ENCODE peak calls at places on chromosome 18, in six cellular contexts. B, S, Q, D, C and M are unnamed samples.

GRCh38 chr18:23743733-23744333 is 54.6 kb downstream of the LAMA3 start:
- DNase-seq in B (no peak), C (no peak), S (no peak), D (no peak), Q (no peak), M (no peak)

GRCh38 chr18:62486290-62486964 is 36.4 kb upstream of the ZCCHC2 start:
- DNase-seq in Q (peak; percentile 88), C (peak; percentile 53), B (no peak), D (peak; percentile 94), S (no peak), M (no peak)

GRCh38 chr18:41666251-41666650 is 288.8 kb upstream of the PIK3C3 start:
- DNase-seq in D (no peak), Q (no peak), S (no peak), C (no peak), B (no peak), M (no peak)

GRCh38 chr18:49768051-49768391 is 45.3 kb downstream of the ACAA2 start:
- DNase-seq in D (peak; percentile 62), B (no peak), Q (peak; percentile 61), C (peak; percentile 63), S (peak; percentile 83), M (peak; percentile 80)

GRCh38 chr18:33495278-33495677 is 54.8 kb upstream of the CCDC178 start:
- DNase-seq in B (peak; percentile 2), C (no peak), Q (peak; percentile 5), S (peak; percentile 81), D (no peak), M (peak; percentile 70)

GRCh38 chr18:59873616-59874015 is 26.2 kb upstream of the PMAIP1 start:
- DNase-seq in Q (peak; percentile 17), S (no peak), B (no peak), D (no peak), C (no peak), M (no peak)

GRCh38 chr18:11994346-11994707 is 13.0 kb downstream of the IMPA2 start:
- DNase-seq in Q (peak; percentile 89), B (no peak), S (peak; percentile 92), D (no peak), C (peak; percentile 25), M (no peak)

GRCh38 chr18:58229162-58229561 is 185.1 kb downstream of the NEDD4L start:
- DNase-seq in Q (no peak), D (no peak), S (no peak), C (no peak), B (no peak), M (no peak)

GRCh38 chr18:50658601-50659000 is 98.7 kb downstream of the MAPK4 start:
- DNase-seq in S (no peak), Q (no peak), B (no peak), C (no peak), D (no peak), M (no peak)

GRCh38 chr18:21489119-21489750 is 111.3 kb downstream of the ESCO1 start:
- DNase-seq in B (no peak), C (peak; percentile 16), D (peak; percentile 40), Q (peak; percentile 67), S (peak; percentile 72), M (peak; percentile 61)

GRCh38 chr18:49561377-49562193 is at the start of gene LIPG:
- DNase-seq in B (no peak), C (peak; percentile 69), Q (peak; percentile 74), D (peak; percentile 57), S (peak; percentile 77), M (peak; percentile 93)

GRCh38 chr18:58375051-58375450 is 253.8 kb downstream of the ALPK2 start:
- DNase-seq in B (no peak), C (no peak), Q (no peak), S (no peak), D (no peak), M (no peak)

GRCh38 chr18:64167408-64167807 is 18.5 kb upstream of the LINC00305 start:
- DNase-seq in B (no peak), Q (no peak), S (no peak), C (no peak), D (no peak), M (no peak)

GRCh38 chr18:35371412-35372195 is 5.5 kb downstream of the ZNF396 start:
- DNase-seq in C (no peak), D (no peak), S (peak; percentile 62), B (no peak), Q (peak; percentile 88), M (no peak)

GRCh38 chr18:35005963-35006577 is 35.1 kb upstream of the MAPRE2 start:
- DNase-seq in S (peak; percentile 82), C (peak; percentile 6), B (no peak), Q (peak; percentile 74), D (peak; percentile 71), M (peak; percentile 67)

GRCh38 chr18:40935423-40935822 is 1019.6 kb upstream of the PIK3C3 start:
- DNase-seq in C (no peak), B (peak; percentile 4), S (peak; percentile 38), Q (peak; percentile 51), D (no peak), M (peak; percentile 57)

GRCh38 chr18:63157293-63158011 is 162.1 kb downstream of the BCL2 start:
- DNase-seq in D (no peak), Q (no peak), B (peak; percentile 84), C (no peak), S (no peak), M (no peak)

GRCh38 chr18:7626922-7627440 is 59.9 kb downstream of the PTPRM start:
- DNase-seq in C (peak; percentile 52), S (peak; percentile 42), B (no peak), D (no peak), Q (peak; percentile 56), M (no peak)

GRCh38 chr18:52677991-52678390 is 338.0 kb downstream of the DCC start:
- DNase-seq in S (no peak), D (no peak), B (no peak), C (no peak), Q (no peak), M (peak; percentile 36)

GRCh38 chr18:33745396-33745795 is 167.4 kb downstream of the ASXL3 start:
- DNase-seq in Q (no peak), B (no peak), S (no peak), D (no peak), C (no peak), M (no peak)

GRCh38 chr18:63878343-63878742 is 9.2 kb upstream of the SERPINB2 start:
- DNase-seq in D (no peak), B (no peak), Q (peak; percentile 71), C (no peak), S (peak; percentile 82), M (no peak)

GRCh38 chr18:74333091-74333490 is 17.5 kb downstream of the C18orf63 start:
- DNase-seq in B (no peak), D (no peak), Q (peak; percentile 64), S (no peak), C (no peak), M (no peak)

GRCh38 chr18:66510357-66511027 is 93.4 kb downstream of the CDH19 start:
- DNase-seq in S (no peak), Q (no peak), C (no peak), B (no peak), D (no peak), M (no peak)

DNA sequence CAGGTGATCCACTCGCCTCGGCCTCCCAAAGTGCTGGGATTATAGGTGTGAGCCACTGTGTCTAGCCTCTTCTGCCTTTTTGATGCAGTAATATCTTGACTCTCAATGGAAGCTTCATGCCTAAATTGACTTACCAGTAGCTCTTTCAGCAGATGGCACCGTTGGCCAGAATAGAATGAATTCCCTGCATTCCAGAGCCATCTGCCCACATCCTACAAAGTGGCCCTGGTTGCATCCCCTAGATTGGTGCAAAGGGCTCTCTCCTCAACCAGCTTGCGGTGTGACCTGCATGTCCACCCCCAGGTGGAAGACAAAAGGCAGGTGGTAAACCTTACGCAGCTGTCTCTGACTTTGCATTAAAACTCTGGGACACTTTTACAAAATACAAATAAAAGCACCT is 4.4 kb upstream of the PARD6G start:
- DNase-seq in S (no peak), C (no peak), Q (no peak), B (no peak), D (no peak), M (no peak)
- H3K9me3 ChIP-seq in S (no peaks in the 10 kb centered on the region), C (no peaks in the 10 kb centered on the region), Q (no peaks in the 10 kb centered on the region), B (no peaks in the 10 kb centered on the region), D (no peaks in the 10 kb centered on the region), M (no peaks in the 10 kb centered on the region)

GRCh38 chr18:76518543-76519155 is 23.6 kb upstream of the ZNF516 start:
- DNase-seq in B (no peak), D (no peak), C (no peak), Q (peak; percentile 77), S (peak; percentile 55), M (peak; percentile 81)
- TF ChIP-seq EZH2 in B (no peak), D (no peak), C (no peak), Q (no peak), S (no peak), M (no peak)

GRCh38 chr18:55384115-55384514 is 203.9 kb downstream of the TCF4 start:
- DNase-seq in D (no peak), C (no peak), B (no peak), S (no peak), Q (no peak), M (no peak)

GRCh38 chr18:55384551-55385275 is 203.3 kb downstream of the TCF4 start:
- DNase-seq in D (no peak), S (peak; percentile 62), C (no peak), Q (peak; percentile 73), B (no peak), M (peak; percentile 68)

GRCh38 chr18:55387139-55387984 is 200.6 kb downstream of the TCF4 start:
- DNase-seq in D (no peak), S (no peak), C (no peak), B (no peak), Q (no peak), M (no peak)

GRCh38 chr18:55385770-55386169 is 202.2 kb downstream of the TCF4 start:
- DNase-seq in S (no peak), D (no peak), B (no peak), C (no peak), Q (no peak), M (no peak)

GRCh38 chr18:55386545-55386944 is 201.4 kb downstream of the TCF4 start:
- DNase-seq in S (no peak), B (no peak), D (no peak), Q (no peak), C (no peak), M (no peak)
- H4K20me1 ChIP-seq in S (no peaks in the 10 kb centered on the region), B (no peaks in the 10 kb centered on the region), D (no peaks in the 10 kb centered on the region), Q (no peaks in the 10 kb centered on the region), C (no peaks in the 10 kb centered on the region), M (peaks cover 27% of the 10 kb centered on the region)

GRCh38 chr18:78562446-78563020 is 417.1 kb upstream of the SALL3 start:
- DNase-seq in D (no peak), S (no peak), Q (no peak), B (no peak), C (no peak), M (peak; percentile 17)

GRCh38 chr18:78564030-78564429 is 415.6 kb upstream of the SALL3 start:
- DNase-seq in C (no peak), S (no peak), Q (no peak), B (no peak), D (no peak), M (no peak)

GRCh38 chr18:78561757-78562445 is 417.7 kb upstream of the SALL3 start:
- DNase-seq in Q (no peak), B (no peak), D (no peak), C (no peak), S (no peak), M (peak; percentile 56)

GRCh38 chr18:78565240-78565639 is 414.4 kb upstream of the SALL3 start:
- DNase-seq in B (no peak), C (no peak), Q (no peak), S (no peak), D (no peak), M (no peak)

DNA sequence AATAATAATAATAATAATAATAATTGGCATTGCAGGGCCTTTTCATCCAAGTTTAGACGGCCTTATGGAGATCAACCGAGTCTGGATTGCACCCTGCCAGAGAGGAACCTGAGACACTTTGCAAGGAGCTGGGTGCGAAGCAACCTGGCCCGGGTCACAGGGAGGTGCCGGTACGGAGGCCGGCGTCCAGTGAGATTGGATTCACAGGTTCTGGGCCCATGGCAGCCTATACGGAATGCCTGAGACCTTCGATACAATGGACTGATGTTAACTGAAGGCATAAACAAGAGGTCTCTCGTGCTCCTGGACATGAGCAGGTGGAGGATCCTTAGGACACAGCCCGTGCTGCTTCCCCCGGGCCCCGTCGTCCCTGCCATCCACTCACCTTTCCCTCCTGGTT is 416.5 kb upstream of the SALL3 start:
- DNase-seq in C (no peak), S (no peak), Q (no peak), B (no peak), D (no peak), M (no peak)
- H3K9me3 ChIP-seq in C (no peaks in the 10 kb centered on the region), S (peaks cover 4% of the 10 kb centered on the region), Q (no peaks in the 10 kb centered on the region), B (no peaks in the 10 kb centered on the region), D (peaks cover 13% of the 10 kb centered on the region), M (no peaks in the 10 kb centered on the region)